ENCODE peak calls at places on chromosome 21, in five cellular contexts. H is neuronal stem cell, J is H1, I is H9, O is mesenchymal stem cell. K is an unnamed sample.

GRCh38 chr21:34526618-34527290 is 14.7 kb upstream of the KCNE1 start:
- DNase-seq in H (peak; percentile 54), J (no peak), I (peak; percentile 64), O (peak; percentile 100), K (peak; percentile 100)

GRCh38 chr21:45513003-45513706 is 29.1 kb downstream of the SLC19A1 start:
- DNase-seq in J (no peak), I (no peak), H (no peak), O (no peak), K (no peak)

GRCh38 chr21:33259995-33260394 is 6.2 kb upstream of the IL10RB start:
- DNase-seq in O (no peak), I (no peak), H (no peak), J (no peak), K (no peak)

GRCh38 chr21:32102426-32102825 is 176.4 kb downstream of the MIS18A start:
- DNase-seq in O (no peak), I (no peak), H (no peak), J (no peak), K (peak; percentile 7)

GRCh38 chr21:30577766-30578165 is 12.4 kb downstream of the KRTAP22-2 start:
- DNase-seq in J (no peak), I (no peak), H (no peak), O (no peak), K (no peak)

GRCh38 chr21:36728371-36729111 is 29.6 kb downstream of the SIM2 start:
- DNase-seq in H (no peak), J (no peak), O (no peak), I (peak; percentile 2), K (no peak)

GRCh38 chr21:30984897-30985296 is 53.4 kb downstream of the KRTAP19-8 start:
- DNase-seq in I (no peak), H (no peak), J (no peak), O (no peak), K (no peak)

GRCh38 chr21:45256912-45257672 is 30.6 kb downstream of the POFUT2 start:
- DNase-seq in H (no peak), O (no peak), J (peak; percentile 53), I (peak; percentile 16), K (no peak)

GRCh38 chr21:46005081-46005480 is 23.5 kb downstream of the COL6A1 start:
- DNase-seq in O (no peak), I (peak; percentile 27), H (no peak), J (peak; percentile 38), K (no peak)

GRCh38 chr21:24112020-24112419 is 1495.3 kb downstream of the MRPL39 start:
- DNase-seq in I (no peak), O (no peak), J (no peak), H (no peak), K (peak; percentile 48)

GRCh38 chr21:44930543-44930981 is 9.3 kb upstream of the SLX9 start:
- DNase-seq in J (no peak), I (no peak), O (peak; percentile 15), H (no peak), K (no peak)

GRCh38 chr21:22260274-22260673 is 1262.1 kb downstream of the NCAM2 start:
- DNase-seq in H (no peak), O (no peak), J (no peak), I (no peak), K (no peak)

GRCh38 chr21:46639489-46640386 is 4.3 kb downstream of the PRMT2 start:
- DNase-seq in H (no peak), O (peak; percentile 44), I (no peak), J (no peak), K (peak; percentile 16)

GRCh38 chr21:42834730-42835191 is 44.6 kb downstream of the WDR4 start:
- DNase-seq in J (peak; percentile 46), O (no peak), H (no peak), I (no peak), K (no peak)

GRCh38 chr21:31475223-31475622 is 131.2 kb upstream of the TIAM1 start:
- DNase-seq in O (no peak), I (no peak), H (no peak), J (no peak), K (no peak)

GRCh38 chr21:41010981-41011380 is 157.0 kb upstream of the BACE2 start:
- DNase-seq in H (no peak), J (no peak), I (no peak), O (no peak), K (no peak)

GRCh38 chr21:37469441-37469840 is 102.9 kb downstream of the DYRK1A start:
- DNase-seq in I (no peak), J (no peak), O (no peak), H (no peak), K (no peak)

GRCh38 chr21:46116846-46117585 is 19.1 kb downstream of the COL6A2 start:
- DNase-seq in O (peak; percentile 34), J (peak; percentile 41), I (peak; percentile 14), H (no peak), K (no peak)

GRCh38 chr21:45363921-45364463 is 41.0 kb upstream of the COL18A1 start:
- DNase-seq in J (no peak), I (no peak), O (peak; percentile 100), H (no peak), K (peak; percentile 99)

GRCh38 chr21:33402011-33402979 is 918 bp upstream of the IFNGR2 start:
- DNase-seq in J (peak; percentile 64), H (peak; percentile 39), O (peak; percentile 82), I (peak; percentile 60), K (peak; percentile 71)

GRCh38 chr21:42614811-42615342 is 38.5 kb upstream of the PDE9A start:
- DNase-seq in O (peak; percentile 11), H (no peak), J (no peak), I (no peak), K (no peak)

GRCh38 chr21:41877901-41878830 is 978 bp downstream of the PRDM15 start:
- DNase-seq in O (peak; percentile 30), H (peak; percentile 15), J (no peak), I (no peak), K (peak; percentile 75)

GRCh38 chr21:41120997-41121396 is 47.0 kb upstream of the BACE2 start:
- DNase-seq in O (no peak), H (no peak), J (no peak), I (no peak), K (no peak)

GRCh38 chr21:43929217-43929971 is 64.4 kb downstream of the AGPAT3 start:
- DNase-seq in O (no peak), I (no peak), J (peak; percentile 49), H (no peak), K (no peak)

GRCh38 chr21:43930074-43930847 is 65.2 kb downstream of the AGPAT3 start:
- DNase-seq in I (no peak), J (no peak), O (no peak), H (no peak), K (no peak)

GRCh38 chr21:43927591-43928229 is 62.7 kb downstream of the AGPAT3 start:
- DNase-seq in J (no peak), O (no peak), H (no peak), I (no peak), K (no peak)

GRCh38 chr21:43928230-43928607 is 63.2 kb downstream of the AGPAT3 start:
- DNase-seq in I (no peak), H (no peak), J (no peak), O (no peak), K (no peak)

DNA sequence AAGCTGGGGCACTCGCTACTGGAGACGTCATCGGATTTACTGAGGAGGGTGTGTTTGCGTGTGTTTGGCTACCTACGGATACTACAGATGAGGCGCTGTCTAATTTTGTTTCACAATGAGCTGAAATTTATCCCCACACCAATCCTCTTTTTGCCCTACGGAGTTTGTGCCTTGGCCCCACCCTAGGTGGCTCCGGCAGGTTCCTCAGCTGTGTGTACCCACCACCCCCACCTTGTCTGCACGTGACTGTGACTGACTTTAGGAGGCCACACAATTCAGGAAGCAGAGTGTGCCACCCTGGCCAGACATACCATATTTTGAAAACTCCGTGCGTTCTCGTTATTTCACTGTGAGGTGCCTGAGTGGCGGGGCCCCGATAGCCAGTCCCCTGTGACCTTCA is 63.7 kb downstream of the AGPAT3 start:
- DNase-seq in I (no peak), J (no peak), H (no peak), O (no peak), K (no peak)
- H3K18ac ChIP-seq in I (no peak overlapping the region), J (no peak overlapping the region), H (no peak overlapping the region), O (no peak overlapping the region), K (no peak overlapping the region)

GRCh38 chr21:35561076-35561475 is 499.2 kb downstream of the SETD4 start:
- DNase-seq in H (no peak), I (no peak), O (no peak), J (no peak), K (no peak)
- H2BK15ac ChIP-seq in H (no peak overlapping the region), I (no peak overlapping the region), O (no peak overlapping the region), J (no peak overlapping the region), K (no peak overlapping the region)

GRCh38 chr21:15964181-15964855 is 234.5 kb downstream of the USP25 start:
- DNase-seq in J (no peak), I (no peak), H (no peak), O (no peak), K (no peak)

GRCh38 chr21:15968911-15969310 is 239.1 kb downstream of the USP25 start:
- DNase-seq in H (no peak), I (no peak), O (no peak), J (no peak), K (no peak)

GRCh38 chr21:15966216-15966615 is 236.4 kb downstream of the USP25 start:
- DNase-seq in I (no peak), J (no peak), H (no peak), O (peak; percentile 8), K (no peak)

GRCh38 chr21:15966651-15967050 is 236.9 kb downstream of the USP25 start:
- DNase-seq in H (no peak), O (no peak), I (no peak), J (no peak), K (no peak)

GRCh38 chr21:15967661-15968060 is 237.9 kb downstream of the USP25 start:
- DNase-seq in O (peak; percentile 10), I (no peak), H (no peak), J (no peak), K (peak; percentile 5)
- H4K91ac ChIP-seq in O (no peak overlapping the region), I (no peak overlapping the region), H (no peak overlapping the region), J (no peak overlapping the region), K (no peak overlapping the region)

GRCh38 chr21:29296452-29296851 is 2.3 kb upstream of the BACH1 start:
- DNase-seq in H (no peak), I (no peak), J (no peak), O (no peak), K (no peak)

GRCh38 chr21:29299046-29299905 is 554 bp downstream of the BACH1 start:
- DNase-seq in H (peak; percentile 49), O (peak; percentile 70), J (no peak), I (no peak), K (peak; percentile 65)

GRCh38 chr21:29299906-29300546 is 1.3 kb downstream of the BACH1 start:
- DNase-seq in J (no peak), O (peak; percentile 92), I (peak; percentile 36), H (peak; percentile 32), K (peak; percentile 97)

GRCh38 chr21:29297483-29298347 is 1.0 kb upstream of the BACH1 start:
- DNase-seq in I (no peak), H (no peak), O (no peak), J (no peak), K (no peak)

DNA sequence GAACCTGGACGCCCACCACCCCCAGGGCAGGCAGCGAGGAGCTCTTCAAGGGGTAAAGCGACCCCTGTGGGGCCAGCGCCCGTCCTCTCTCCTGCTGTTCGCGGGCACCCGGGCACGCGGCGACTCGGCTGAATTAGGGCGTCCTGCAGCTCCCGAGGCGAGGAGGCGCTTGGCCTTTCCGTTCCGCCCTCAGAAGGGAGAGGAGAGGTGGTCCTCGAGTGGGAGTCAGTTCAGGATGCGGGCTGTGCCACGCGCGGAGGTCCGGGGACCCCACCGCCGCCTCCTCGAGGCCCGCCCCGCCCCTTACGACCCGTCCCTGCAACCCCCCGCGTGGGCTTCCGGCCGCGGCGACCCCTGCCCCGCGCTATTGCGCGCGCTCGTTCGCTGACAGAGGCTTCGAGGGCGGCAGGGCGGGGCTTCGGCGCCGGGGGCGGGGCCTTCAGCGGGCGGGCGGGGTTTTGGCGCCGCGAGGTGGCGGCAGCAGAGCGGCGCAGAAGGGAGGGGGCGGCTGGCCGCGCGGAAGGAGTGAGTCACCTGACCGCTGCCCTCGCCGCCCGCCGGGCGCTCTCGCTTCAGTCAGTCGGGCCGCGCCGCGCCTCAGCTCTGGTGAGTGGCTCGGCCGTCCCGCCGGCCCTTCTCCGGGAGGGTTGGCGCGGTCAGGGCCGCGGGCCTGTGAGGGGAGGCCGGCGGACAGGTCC is at the start of gene BACH1:
- DNase-seq in I (peak; percentile 91), O (peak; percentile 92), J (peak; percentile 93), H (peak; percentile 84), K (peak; percentile 91)
- H3K18ac ChIP-seq in I (peak within 1 kb of the TSS; percentile 65), O (peak within 1 kb of the TSS; percentile 98), J (peak within 1 kb of the TSS; percentile 89), H (peak within 1 kb of the TSS; percentile 97), K (peak within 1 kb of the TSS; percentile 85)